ENCODE peak calls at places on chromosomes 2 and 18, in seven cellular contexts. One of them, this sample, is unnamed.

GRCh38 chr2:3307901-3308300 is 69.7 kb downstream of the EIPR1 start:
- DNase-seq in heart right ventricle: no peak
- DNase-seq in GM12891: no peak
- DNase-seq in sigmoid colon: no peak
- DNase-seq in posterior vena cava: no peak
- DNase-seq in stimulated activated CD4-positive, alpha-beta T cell treated with anti-CD3 and anti-CD28 coated beads, Interleukin-2, amount 100 ng/mL, for 48 hours: no peak
- DNase-seq in WERI-Rb-1: no peak
- DNase-seq in this sample: no peak

GRCh38 chr2:103959174-103960125 is 894.5 kb upstream of the POU3F3 start:
- DNase-seq in heart right ventricle: peak; percentile 12
- DNase-seq in GM12891: no peak
- DNase-seq in sigmoid colon: no peak
- DNase-seq in posterior vena cava: no peak
- DNase-seq in stimulated activated CD4-positive, alpha-beta T cell treated with anti-CD3 and anti-CD28 coated beads, Interleukin-2, amount 100 ng/mL, for 48 hours: no peak
- DNase-seq in WERI-Rb-1: peak; percentile 21
- DNase-seq in this sample: no peak

GRCh38 chr2:179768765-179769164 is 92.6 kb downstream of the ZNF385B start:
- DNase-seq in heart right ventricle: peak; percentile 17
- DNase-seq in GM12891: no peak
- DNase-seq in sigmoid colon: no peak
- DNase-seq in posterior vena cava: no peak
- DNase-seq in stimulated activated CD4-positive, alpha-beta T cell treated with anti-CD3 and anti-CD28 coated beads, Interleukin-2, amount 100 ng/mL, for 48 hours: no peak
- DNase-seq in WERI-Rb-1: no peak
- DNase-seq in this sample: no peak

GRCh38 chr2:239714116-239714515 is 311.0 kb downstream of the NDUFA10 start:
- DNase-seq in heart right ventricle: no peak
- DNase-seq in GM12891: no peak
- DNase-seq in sigmoid colon: peak; percentile 37
- DNase-seq in posterior vena cava: peak; percentile 28
- DNase-seq in stimulated activated CD4-positive, alpha-beta T cell treated with anti-CD3 and anti-CD28 coated beads, Interleukin-2, amount 100 ng/mL, for 48 hours: no peak
- DNase-seq in WERI-Rb-1: no peak
- DNase-seq in this sample: peak; percentile 57

GRCh38 chr2:64404743-64405142 is 49.2 kb upstream of the LGALSL start:
- DNase-seq in heart right ventricle: peak; percentile 64
- DNase-seq in GM12891: no peak
- DNase-seq in sigmoid colon: no peak
- DNase-seq in posterior vena cava: no peak
- DNase-seq in stimulated activated CD4-positive, alpha-beta T cell treated with anti-CD3 and anti-CD28 coated beads, Interleukin-2, amount 100 ng/mL, for 48 hours: no peak
- DNase-seq in WERI-Rb-1: no peak
- DNase-seq in this sample: no peak

GRCh38 chr2:135023886-135024285 is 23.4 kb downstream of the MAP3K19 start:
- DNase-seq in heart right ventricle: no peak
- DNase-seq in GM12891: no peak
- DNase-seq in sigmoid colon: no peak
- DNase-seq in posterior vena cava: no peak
- DNase-seq in stimulated activated CD4-positive, alpha-beta T cell treated with anti-CD3 and anti-CD28 coated beads, Interleukin-2, amount 100 ng/mL, for 48 hours: no peak
- DNase-seq in WERI-Rb-1: no peak
- DNase-seq in this sample: no peak

GRCh38 chr18:73660931-73661330 is 486.7 kb downstream of the FBXO15 start:
- DNase-seq in heart right ventricle: no peak
- DNase-seq in GM12891: no peak
- DNase-seq in sigmoid colon: no peak
- DNase-seq in posterior vena cava: no peak
- DNase-seq in stimulated activated CD4-positive, alpha-beta T cell treated with anti-CD3 and anti-CD28 coated beads, Interleukin-2, amount 100 ng/mL, for 48 hours: no peak
- DNase-seq in WERI-Rb-1: no peak
- DNase-seq in this sample: no peak

GRCh38 chr2:113886479-113887383 is 3.2 kb upstream of the ACTR3 start:
- DNase-seq in heart right ventricle: peak; percentile 49
- DNase-seq in GM12891: peak; percentile 53
- DNase-seq in sigmoid colon: no peak
- DNase-seq in posterior vena cava: peak; percentile 87
- DNase-seq in stimulated activated CD4-positive, alpha-beta T cell treated with anti-CD3 and anti-CD28 coated beads, Interleukin-2, amount 100 ng/mL, for 48 hours: peak; percentile 28
- DNase-seq in WERI-Rb-1: no peak
- DNase-seq in this sample: no peak

GRCh38 chr2:11100976-11101375 is 54.3 kb upstream of the SLC66A3 start:
- DNase-seq in heart right ventricle: no peak
- DNase-seq in GM12891: no peak
- DNase-seq in sigmoid colon: no peak
- DNase-seq in posterior vena cava: no peak
- DNase-seq in stimulated activated CD4-positive, alpha-beta T cell treated with anti-CD3 and anti-CD28 coated beads, Interleukin-2, amount 100 ng/mL, for 48 hours: no peak
- DNase-seq in WERI-Rb-1: no peak
- DNase-seq in this sample: peak; percentile 83

GRCh38 chr2:238240761-238241711 is 1.2 kb upstream of the HES6 start:
- DNase-seq in heart right ventricle: peak; percentile 36
- DNase-seq in GM12891: no peak
- DNase-seq in sigmoid colon: peak; percentile 78
- DNase-seq in posterior vena cava: peak; percentile 82
- DNase-seq in stimulated activated CD4-positive, alpha-beta T cell treated with anti-CD3 and anti-CD28 coated beads, Interleukin-2, amount 100 ng/mL, for 48 hours: no peak
- DNase-seq in WERI-Rb-1: peak; percentile 96
- DNase-seq in this sample: no peak

GRCh38 chr2:108945969-108946368 is 43.1 kb downstream of the EDAR start:
- DNase-seq in heart right ventricle: peak; percentile 80
- DNase-seq in GM12891: no peak
- DNase-seq in sigmoid colon: no peak
- DNase-seq in posterior vena cava: no peak
- DNase-seq in stimulated activated CD4-positive, alpha-beta T cell treated with anti-CD3 and anti-CD28 coated beads, Interleukin-2, amount 100 ng/mL, for 48 hours: no peak
- DNase-seq in WERI-Rb-1: no peak
- DNase-seq in this sample: peak; percentile 55

GRCh38 chr2:66305714-66306113 is 129.2 kb upstream of the MEIS1 start:
- DNase-seq in heart right ventricle: peak; percentile 75
- DNase-seq in GM12891: no peak
- DNase-seq in sigmoid colon: peak; percentile 89
- DNase-seq in posterior vena cava: peak; percentile 84
- DNase-seq in stimulated activated CD4-positive, alpha-beta T cell treated with anti-CD3 and anti-CD28 coated beads, Interleukin-2, amount 100 ng/mL, for 48 hours: no peak
- DNase-seq in WERI-Rb-1: no peak
- DNase-seq in this sample: no peak

GRCh38 chr2:38438536-38439225 is 61.6 kb upstream of the ATL2 start:
- DNase-seq in heart right ventricle: no peak
- DNase-seq in GM12891: no peak
- DNase-seq in sigmoid colon: no peak
- DNase-seq in posterior vena cava: peak; percentile 11
- DNase-seq in stimulated activated CD4-positive, alpha-beta T cell treated with anti-CD3 and anti-CD28 coated beads, Interleukin-2, amount 100 ng/mL, for 48 hours: no peak
- DNase-seq in WERI-Rb-1: no peak
- DNase-seq in this sample: no peak

GRCh38 chr2:219087848-219088247 is 27.1 kb upstream of the IHH start:
- DNase-seq in heart right ventricle: no peak
- DNase-seq in GM12891: no peak
- DNase-seq in sigmoid colon: no peak
- DNase-seq in posterior vena cava: no peak
- DNase-seq in stimulated activated CD4-positive, alpha-beta T cell treated with anti-CD3 and anti-CD28 coated beads, Interleukin-2, amount 100 ng/mL, for 48 hours: no peak
- DNase-seq in WERI-Rb-1: no peak
- DNase-seq in this sample: no peak

GRCh38 chr2:165634855-165635254 is 159.2 kb downstream of the GALNT3 start:
- DNase-seq in heart right ventricle: peak; percentile 38
- DNase-seq in GM12891: no peak
- DNase-seq in sigmoid colon: peak; percentile 71
- DNase-seq in posterior vena cava: no peak
- DNase-seq in stimulated activated CD4-positive, alpha-beta T cell treated with anti-CD3 and anti-CD28 coated beads, Interleukin-2, amount 100 ng/mL, for 48 hours: no peak
- DNase-seq in WERI-Rb-1: peak; percentile 22
- DNase-seq in this sample: no peak

GRCh38 chr2:40734797-40735196 is 282.9 kb upstream of the SLC8A1 start:
- DNase-seq in heart right ventricle: no peak
- DNase-seq in GM12891: no peak
- DNase-seq in sigmoid colon: no peak
- DNase-seq in posterior vena cava: no peak
- DNase-seq in stimulated activated CD4-positive, alpha-beta T cell treated with anti-CD3 and anti-CD28 coated beads, Interleukin-2, amount 100 ng/mL, for 48 hours: no peak
- DNase-seq in WERI-Rb-1: no peak
- DNase-seq in this sample: no peak

GRCh38 chr2:45904267-45904921 is 252.9 kb downstream of the PRKCE start:
- DNase-seq in heart right ventricle: no peak
- DNase-seq in GM12891: no peak
- DNase-seq in sigmoid colon: no peak
- DNase-seq in posterior vena cava: no peak
- DNase-seq in stimulated activated CD4-positive, alpha-beta T cell treated with anti-CD3 and anti-CD28 coated beads, Interleukin-2, amount 100 ng/mL, for 48 hours: peak; percentile 16
- DNase-seq in WERI-Rb-1: peak; percentile 78
- DNase-seq in this sample: no peak

GRCh38 chr2:198321522-198322088 is 517.2 kb downstream of the PLCL1 start:
- DNase-seq in heart right ventricle: no peak
- DNase-seq in GM12891: no peak
- DNase-seq in sigmoid colon: no peak
- DNase-seq in posterior vena cava: no peak
- DNase-seq in stimulated activated CD4-positive, alpha-beta T cell treated with anti-CD3 and anti-CD28 coated beads, Interleukin-2, amount 100 ng/mL, for 48 hours: no peak
- DNase-seq in WERI-Rb-1: no peak
- DNase-seq in this sample: no peak

GRCh38 chr18:32730620-32731021 is 42.2 kb downstream of the KLHL14 start:
- DNase-seq in heart right ventricle: no peak
- DNase-seq in GM12891: no peak
- DNase-seq in sigmoid colon: no peak
- DNase-seq in posterior vena cava: no peak
- DNase-seq in stimulated activated CD4-positive, alpha-beta T cell treated with anti-CD3 and anti-CD28 coated beads, Interleukin-2, amount 100 ng/mL, for 48 hours: no peak
- DNase-seq in WERI-Rb-1: no peak
- DNase-seq in this sample: no peak

GRCh38 chr18:73551211-73551610 is 596.4 kb downstream of the FBXO15 start:
- DNase-seq in heart right ventricle: no peak
- DNase-seq in GM12891: no peak
- DNase-seq in sigmoid colon: no peak
- DNase-seq in posterior vena cava: no peak
- DNase-seq in stimulated activated CD4-positive, alpha-beta T cell treated with anti-CD3 and anti-CD28 coated beads, Interleukin-2, amount 100 ng/mL, for 48 hours: no peak
- DNase-seq in WERI-Rb-1: peak; percentile 75
- DNase-seq in this sample: no peak

GRCh38 chr2:108074150-108074549 is 87.8 kb downstream of the SLC5A7 start:
- DNase-seq in heart right ventricle: no peak
- DNase-seq in GM12891: no peak
- DNase-seq in sigmoid colon: no peak
- DNase-seq in posterior vena cava: no peak
- DNase-seq in stimulated activated CD4-positive, alpha-beta T cell treated with anti-CD3 and anti-CD28 coated beads, Interleukin-2, amount 100 ng/mL, for 48 hours: no peak
- DNase-seq in WERI-Rb-1: no peak
- DNase-seq in this sample: no peak

GRCh38 chr2:160703648-160704585 is 210.3 kb upstream of the RBMS1 start:
- DNase-seq in heart right ventricle: peak; percentile 23
- DNase-seq in GM12891: no peak
- DNase-seq in sigmoid colon: no peak
- DNase-seq in posterior vena cava: no peak
- DNase-seq in stimulated activated CD4-positive, alpha-beta T cell treated with anti-CD3 and anti-CD28 coated beads, Interleukin-2, amount 100 ng/mL, for 48 hours: peak; percentile 12
- DNase-seq in WERI-Rb-1: peak; percentile 16
- DNase-seq in this sample: no peak

GRCh38 chr2:239960929-239961661 is 64.0 kb downstream of the NDUFA10 start:
- DNase-seq in heart right ventricle: no peak
- DNase-seq in GM12891: peak; percentile 63
- DNase-seq in sigmoid colon: no peak
- DNase-seq in posterior vena cava: peak; percentile 76
- DNase-seq in stimulated activated CD4-positive, alpha-beta T cell treated with anti-CD3 and anti-CD28 coated beads, Interleukin-2, amount 100 ng/mL, for 48 hours: no peak
- DNase-seq in WERI-Rb-1: no peak
- DNase-seq in this sample: no peak

GRCh38 chr2:25041307-25041927 is 459 bp upstream of the EFR3B start:
- DNase-seq in heart right ventricle: peak; percentile 59
- DNase-seq in GM12891: peak; percentile 33
- DNase-seq in sigmoid colon: peak; percentile 80
- DNase-seq in posterior vena cava: peak; percentile 85
- DNase-seq in stimulated activated CD4-positive, alpha-beta T cell treated with anti-CD3 and anti-CD28 coated beads, Interleukin-2, amount 100 ng/mL, for 48 hours: peak; percentile 4
- DNase-seq in WERI-Rb-1: peak; percentile 89
- DNase-seq in this sample: no peak

GRCh38 chr2:66897181-66897580 is 462.3 kb downstream of the MEIS1 start:
- DNase-seq in heart right ventricle: no peak
- DNase-seq in GM12891: no peak
- DNase-seq in sigmoid colon: peak; percentile 74
- DNase-seq in posterior vena cava: no peak
- DNase-seq in stimulated activated CD4-positive, alpha-beta T cell treated with anti-CD3 and anti-CD28 coated beads, Interleukin-2, amount 100 ng/mL, for 48 hours: no peak
- DNase-seq in WERI-Rb-1: no peak
- DNase-seq in this sample: no peak

GRCh38 chr18:10702196-10702595 is 176.4 kb downstream of the NAPG start:
- DNase-seq in heart right ventricle: no peak
- DNase-seq in GM12891: no peak
- DNase-seq in sigmoid colon: no peak
- DNase-seq in posterior vena cava: no peak
- DNase-seq in stimulated activated CD4-positive, alpha-beta T cell treated with anti-CD3 and anti-CD28 coated beads, Interleukin-2, amount 100 ng/mL, for 48 hours: no peak
- DNase-seq in WERI-Rb-1: no peak
- DNase-seq in this sample: no peak

GRCh38 chr2:231323316-231323715 is 72.2 kb upstream of the B3GNT7 start:
- DNase-seq in heart right ventricle: no peak
- DNase-seq in GM12891: no peak
- DNase-seq in sigmoid colon: no peak
- DNase-seq in posterior vena cava: peak; percentile 57
- DNase-seq in stimulated activated CD4-positive, alpha-beta T cell treated with anti-CD3 and anti-CD28 coated beads, Interleukin-2, amount 100 ng/mL, for 48 hours: no peak
- DNase-seq in WERI-Rb-1: no peak
- DNase-seq in this sample: peak; percentile 73

GRCh38 chr2:21415234-21415633 is 291.5 kb downstream of the TDRD15 start:
- DNase-seq in heart right ventricle: no peak
- DNase-seq in GM12891: no peak
- DNase-seq in sigmoid colon: no peak
- DNase-seq in posterior vena cava: no peak
- DNase-seq in stimulated activated CD4-positive, alpha-beta T cell treated with anti-CD3 and anti-CD28 coated beads, Interleukin-2, amount 100 ng/mL, for 48 hours: no peak
- DNase-seq in WERI-Rb-1: peak; percentile 60
- DNase-seq in this sample: no peak

This sample was measured in mesenteric fat pad.